ENCODE peak calls at places on chromosome 14, in nine cellular contexts. One of them, this sample, is unnamed.

GRCh38 chr14:101006008-101006407 is 102.5 kb upstream of the RTL1 start:
- DNase-seq in stomach: no peak
- DNase-seq in HepG2: no peak
- DNase-seq in endothelial cell of umbilical vein: no peak
- DNase-seq in upper lobe of left lung: peak; percentile 41
- DNase-seq in spleen: peak; percentile 66
- DNase-seq in breast epithelium: peak; percentile 30
- DNase-seq in transverse colon: no peak
- DNase-seq in GM12892: no peak
- DNase-seq in this sample: no peak

GRCh38 chr14:33280646-33281045 is 342.0 kb downstream of the NPAS3 start:
- DNase-seq in stomach: no peak
- DNase-seq in HepG2: no peak
- DNase-seq in endothelial cell of umbilical vein: no peak
- DNase-seq in upper lobe of left lung: no peak
- DNase-seq in spleen: no peak
- DNase-seq in breast epithelium: no peak
- DNase-seq in transverse colon: no peak
- DNase-seq in GM12892: no peak
- DNase-seq in this sample: no peak

GRCh38 chr14:76829650-76830421 is 3.6 kb downstream of the LRRC74A start:
- DNase-seq in stomach: peak; percentile 50
- DNase-seq in HepG2: peak; percentile 91
- DNase-seq in endothelial cell of umbilical vein: no peak
- DNase-seq in upper lobe of left lung: no peak
- DNase-seq in spleen: no peak
- DNase-seq in breast epithelium: no peak
- DNase-seq in transverse colon: no peak
- DNase-seq in GM12892: no peak
- DNase-seq in this sample: no peak

GRCh38 chr14:89171628-89172027 is 245.4 kb downstream of the FOXN3 start:
- DNase-seq in stomach: no peak
- DNase-seq in HepG2: no peak
- DNase-seq in endothelial cell of umbilical vein: no peak
- DNase-seq in upper lobe of left lung: no peak
- DNase-seq in spleen: no peak
- DNase-seq in breast epithelium: no peak
- DNase-seq in transverse colon: no peak
- DNase-seq in GM12892: no peak
- DNase-seq in this sample: no peak

GRCh38 chr14:65101631-65102440 is 481 bp downstream of the MAX start:
- DNase-seq in stomach: peak; percentile 30
- DNase-seq in HepG2: no peak
- DNase-seq in endothelial cell of umbilical vein: no peak
- DNase-seq in upper lobe of left lung: peak; percentile 85
- DNase-seq in spleen: peak; percentile 93
- DNase-seq in breast epithelium: no peak
- DNase-seq in transverse colon: peak; percentile 34
- DNase-seq in GM12892: peak; percentile 23
- DNase-seq in this sample: no peak

GRCh38 chr14:92514844-92515509 is 1.4 kb downstream of the RIN3 start:
- DNase-seq in stomach: no peak
- DNase-seq in HepG2: no peak
- DNase-seq in endothelial cell of umbilical vein: no peak
- DNase-seq in upper lobe of left lung: no peak
- DNase-seq in spleen: peak; percentile 74
- DNase-seq in breast epithelium: no peak
- DNase-seq in transverse colon: no peak
- DNase-seq in GM12892: no peak
- DNase-seq in this sample: no peak

GRCh38 chr14:104830781-104831180 is 29.9 kb downstream of the ZBTB42 start:
- DNase-seq in stomach: no peak
- DNase-seq in HepG2: no peak
- DNase-seq in endothelial cell of umbilical vein: no peak
- DNase-seq in upper lobe of left lung: no peak
- DNase-seq in spleen: peak; percentile 66
- DNase-seq in breast epithelium: peak; percentile 35
- DNase-seq in transverse colon: no peak
- DNase-seq in GM12892: no peak
- DNase-seq in this sample: no peak

GRCh38 chr14:22882529-22883190 is 362 bp upstream of the REM2 start:
- DNase-seq in stomach: peak; percentile 50
- DNase-seq in HepG2: no peak
- DNase-seq in endothelial cell of umbilical vein: peak; percentile 19
- DNase-seq in upper lobe of left lung: no peak
- DNase-seq in spleen: no peak
- DNase-seq in breast epithelium: no peak
- DNase-seq in transverse colon: peak; percentile 55
- DNase-seq in GM12892: no peak
- DNase-seq in this sample: no peak

DNA sequence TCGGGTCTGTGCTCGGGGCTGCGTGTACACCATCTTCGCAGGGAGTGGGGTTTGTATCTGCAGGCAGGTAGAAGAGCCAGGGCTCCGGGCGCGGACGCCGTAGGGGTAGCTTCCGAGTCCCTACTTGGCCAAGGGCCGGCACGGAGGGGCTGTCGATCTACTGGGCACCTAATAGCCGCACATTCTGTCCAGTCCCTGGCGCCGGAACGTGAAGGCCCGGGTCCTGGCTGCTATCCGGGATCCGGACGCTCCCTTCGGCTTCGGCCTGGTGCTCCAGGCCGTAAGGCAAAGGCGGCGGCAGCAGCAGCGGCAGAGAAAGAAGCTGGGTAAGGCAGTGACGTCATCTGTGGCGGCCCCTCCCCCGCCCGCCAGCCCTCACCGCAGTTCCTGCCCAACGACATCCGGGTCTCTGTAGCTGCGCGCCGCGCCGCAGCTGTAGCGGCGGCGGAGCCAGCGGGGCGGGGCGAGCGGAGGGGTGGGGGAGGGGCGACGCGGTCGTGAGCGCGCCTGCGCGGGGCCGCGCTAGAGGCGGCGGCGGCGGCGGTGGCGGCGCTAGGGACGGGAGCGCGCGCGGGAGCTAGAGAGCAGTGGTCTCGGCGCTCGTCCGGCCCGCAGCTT is at the start of gene PPM1A:
- DNase-seq in stomach: peak; percentile 97
- DNase-seq in HepG2: peak; percentile 84
- DNase-seq in endothelial cell of umbilical vein: peak; percentile 96
- DNase-seq in upper lobe of left lung: peak; percentile 99
- DNase-seq in spleen: peak; percentile 99
- DNase-seq in breast epithelium: peak; percentile 94
- DNase-seq in transverse colon: peak; percentile 97
- DNase-seq in GM12892: peak; percentile 84
- DNase-seq in this sample: peak; percentile 83
- TF ChIP-seq POLR2A in stomach: peak; percentile 93
- TF ChIP-seq POLR2A in HepG2: peak; percentile 94
- TF ChIP-seq POLR2A in endothelial cell of umbilical vein: peak; percentile 65
- TF ChIP-seq POLR2A in upper lobe of left lung: peak; percentile 95
- TF ChIP-seq POLR2A in spleen: peak; percentile 91
- TF ChIP-seq POLR2A in breast epithelium: peak; percentile 89
- TF ChIP-seq POLR2A in transverse colon: peak; percentile 97
- TF ChIP-seq POLR2A in GM12892: peak; percentile 91
- TF ChIP-seq POLR2A in this sample: peak; percentile 87

GRCh38 chr14:68158640-68159039 is 339.1 kb downstream of the RAD51B start:
- DNase-seq in stomach: no peak
- DNase-seq in HepG2: no peak
- DNase-seq in endothelial cell of umbilical vein: no peak
- DNase-seq in upper lobe of left lung: no peak
- DNase-seq in spleen: no peak
- DNase-seq in breast epithelium: no peak
- DNase-seq in transverse colon: no peak
- DNase-seq in GM12892: no peak
- DNase-seq in this sample: no peak

GRCh38 chr14:68160779-68161546 is 341.4 kb downstream of the RAD51B start:
- DNase-seq in stomach: no peak
- DNase-seq in HepG2: no peak
- DNase-seq in endothelial cell of umbilical vein: peak; percentile 73
- DNase-seq in upper lobe of left lung: no peak
- DNase-seq in spleen: no peak
- DNase-seq in breast epithelium: no peak
- DNase-seq in transverse colon: no peak
- DNase-seq in GM12892: no peak
- DNase-seq in this sample: no peak

GRCh38 chr14:68160269-68160668 is 340.7 kb downstream of the RAD51B start:
- DNase-seq in stomach: no peak
- DNase-seq in HepG2: no peak
- DNase-seq in endothelial cell of umbilical vein: no peak
- DNase-seq in upper lobe of left lung: no peak
- DNase-seq in spleen: no peak
- DNase-seq in breast epithelium: no peak
- DNase-seq in transverse colon: no peak
- DNase-seq in GM12892: no peak
- DNase-seq in this sample: no peak

GRCh38 chr14:68153275-68153674 is 333.7 kb downstream of the RAD51B start:
- DNase-seq in stomach: no peak
- DNase-seq in HepG2: no peak
- DNase-seq in endothelial cell of umbilical vein: no peak
- DNase-seq in upper lobe of left lung: no peak
- DNase-seq in spleen: no peak
- DNase-seq in breast epithelium: no peak
- DNase-seq in transverse colon: no peak
- DNase-seq in GM12892: no peak
- DNase-seq in this sample: no peak

GRCh38 chr14:68157971-68158371 is 338.4 kb downstream of the RAD51B start:
- DNase-seq in stomach: no peak
- DNase-seq in HepG2: no peak
- DNase-seq in endothelial cell of umbilical vein: no peak
- DNase-seq in upper lobe of left lung: no peak
- DNase-seq in spleen: no peak
- DNase-seq in breast epithelium: no peak
- DNase-seq in transverse colon: no peak
- DNase-seq in GM12892: no peak
- DNase-seq in this sample: no peak
- TF ChIP-seq POLR2AphosphoS5 in stomach: no peak
- TF ChIP-seq POLR2AphosphoS5 in HepG2: no peak
- TF ChIP-seq POLR2AphosphoS5 in endothelial cell of umbilical vein: no peak
- TF ChIP-seq POLR2AphosphoS5 in upper lobe of left lung: no peak
- TF ChIP-seq POLR2AphosphoS5 in spleen: no peak
- TF ChIP-seq POLR2AphosphoS5 in breast epithelium: no peak
- TF ChIP-seq POLR2AphosphoS5 in transverse colon: no peak
- TF ChIP-seq POLR2AphosphoS5 in GM12892: no peak
- TF ChIP-seq POLR2AphosphoS5 in this sample: no peak

GRCh38 chr14:69050235-69051184 is 71.4 kb upstream of the ACTN1 start:
- DNase-seq in stomach: no peak
- DNase-seq in HepG2: no peak
- DNase-seq in endothelial cell of umbilical vein: peak; percentile 51
- DNase-seq in upper lobe of left lung: no peak
- DNase-seq in spleen: no peak
- DNase-seq in breast epithelium: no peak
- DNase-seq in transverse colon: no peak
- DNase-seq in GM12892: no peak
- DNase-seq in this sample: no peak

GRCh38 chr14:69048456-69048855 is 69.4 kb upstream of the ACTN1 start:
- DNase-seq in stomach: peak; percentile 72
- DNase-seq in HepG2: no peak
- DNase-seq in endothelial cell of umbilical vein: peak; percentile 58
- DNase-seq in upper lobe of left lung: no peak
- DNase-seq in spleen: no peak
- DNase-seq in breast epithelium: no peak
- DNase-seq in transverse colon: peak; percentile 52
- DNase-seq in GM12892: no peak
- DNase-seq in this sample: no peak

GRCh38 chr14:69047255-69047654 is 68.2 kb upstream of the ACTN1 start:
- DNase-seq in stomach: no peak
- DNase-seq in HepG2: no peak
- DNase-seq in endothelial cell of umbilical vein: no peak
- DNase-seq in upper lobe of left lung: no peak
- DNase-seq in spleen: no peak
- DNase-seq in breast epithelium: no peak
- DNase-seq in transverse colon: no peak
- DNase-seq in GM12892: no peak
- DNase-seq in this sample: no peak

GRCh38 chr14:69052181-69052601 is 73.1 kb upstream of the ACTN1 start:
- DNase-seq in stomach: no peak
- DNase-seq in HepG2: no peak
- DNase-seq in endothelial cell of umbilical vein: peak; percentile 95
- DNase-seq in upper lobe of left lung: no peak
- DNase-seq in spleen: no peak
- DNase-seq in breast epithelium: no peak
- DNase-seq in transverse colon: no peak
- DNase-seq in GM12892: no peak
- DNase-seq in this sample: no peak

GRCh38 chr14:69049675-69050074 is 70.6 kb upstream of the ACTN1 start:
- DNase-seq in stomach: no peak
- DNase-seq in HepG2: peak; percentile 29
- DNase-seq in endothelial cell of umbilical vein: peak; percentile 96
- DNase-seq in upper lobe of left lung: no peak
- DNase-seq in spleen: no peak
- DNase-seq in breast epithelium: no peak
- DNase-seq in transverse colon: no peak
- DNase-seq in GM12892: no peak
- DNase-seq in this sample: no peak
- TF ChIP-seq POLR2A in stomach: no peak
- TF ChIP-seq POLR2A in HepG2: no peak
- TF ChIP-seq POLR2A in endothelial cell of umbilical vein: no peak
- TF ChIP-seq POLR2A in upper lobe of left lung: no peak
- TF ChIP-seq POLR2A in spleen: no peak
- TF ChIP-seq POLR2A in breast epithelium: no peak
- TF ChIP-seq POLR2A in transverse colon: no peak
- TF ChIP-seq POLR2A in GM12892: no peak
- TF ChIP-seq POLR2A in this sample: no peak

GRCh38 chr14:71943695-71944018 is 11.4 kb downstream of the RGS6 start:
- DNase-seq in stomach: no peak
- DNase-seq in HepG2: no peak
- DNase-seq in endothelial cell of umbilical vein: no peak
- DNase-seq in upper lobe of left lung: no peak
- DNase-seq in spleen: no peak
- DNase-seq in breast epithelium: no peak
- DNase-seq in transverse colon: no peak
- DNase-seq in GM12892: no peak
- DNase-seq in this sample: no peak

GRCh38 chr14:71948101-71948500 is 15.9 kb downstream of the RGS6 start:
- DNase-seq in stomach: no peak
- DNase-seq in HepG2: no peak
- DNase-seq in endothelial cell of umbilical vein: no peak
- DNase-seq in upper lobe of left lung: no peak
- DNase-seq in spleen: no peak
- DNase-seq in breast epithelium: no peak
- DNase-seq in transverse colon: no peak
- DNase-seq in GM12892: no peak
- DNase-seq in this sample: no peak

DNA sequence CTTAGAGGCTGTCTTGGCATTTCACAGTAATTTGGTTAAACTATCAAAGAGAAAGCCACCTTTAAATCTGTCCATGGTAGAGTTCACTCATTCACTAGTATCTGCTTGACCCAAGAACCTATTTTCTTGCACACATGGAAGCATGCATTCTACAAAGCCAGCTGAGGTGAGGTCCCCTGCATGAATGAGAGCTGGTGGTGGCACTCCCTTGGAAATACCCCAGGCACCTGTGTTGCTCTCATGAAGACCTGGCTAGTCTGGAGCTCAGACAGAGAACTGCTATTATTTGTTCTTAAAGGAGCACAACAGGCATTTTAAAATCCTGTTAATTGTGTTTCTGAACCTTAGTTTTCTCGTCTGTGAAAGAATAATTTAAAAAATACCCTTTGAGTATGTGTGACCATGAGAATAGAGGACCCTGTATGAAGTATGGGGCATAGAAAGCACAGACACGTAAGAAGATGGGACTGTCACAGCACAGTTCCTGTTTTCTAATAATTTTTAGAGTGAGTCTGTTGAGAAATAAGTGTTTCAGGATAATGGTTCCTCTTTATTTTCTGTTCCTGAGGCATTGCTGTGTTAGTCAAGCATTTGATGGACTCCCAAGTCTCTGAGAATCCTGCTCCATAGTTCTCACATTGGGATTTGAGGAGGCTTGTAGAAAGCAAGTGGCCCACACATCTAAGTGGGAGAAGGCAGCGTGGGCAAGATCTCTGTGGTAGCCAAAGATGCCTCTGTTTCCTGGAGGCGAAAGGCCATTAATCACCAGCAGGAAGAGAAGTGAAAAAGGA is 10.9 kb downstream of the RGS6 start:
- DNase-seq in stomach: no peak
- DNase-seq in HepG2: no peak
- DNase-seq in endothelial cell of umbilical vein: no peak
- DNase-seq in upper lobe of left lung: no peak
- DNase-seq in spleen: no peak
- DNase-seq in breast epithelium: no peak
- DNase-seq in transverse colon: no peak
- DNase-seq in GM12892: no peak
- DNase-seq in this sample: no peak
- TF ChIP-seq POLR2AphosphoS5 in stomach: no peak
- TF ChIP-seq POLR2AphosphoS5 in HepG2: no peak
- TF ChIP-seq POLR2AphosphoS5 in endothelial cell of umbilical vein: no peak
- TF ChIP-seq POLR2AphosphoS5 in upper lobe of left lung: no peak
- TF ChIP-seq POLR2AphosphoS5 in spleen: no peak
- TF ChIP-seq POLR2AphosphoS5 in breast epithelium: no peak
- TF ChIP-seq POLR2AphosphoS5 in transverse colon: no peak
- TF ChIP-seq POLR2AphosphoS5 in GM12892: no peak
- TF ChIP-seq POLR2AphosphoS5 in this sample: no peak

This sample was measured in GM12891.